ENCODE peak calls at places on chromosomes 7 and 10, in five cellular contexts. X is transverse colon, E is A549, L is ovary, M is HepG2. Z is an unnamed sample. For H3K9me3, the result is how much of the 10 kb centered on the place peaks cover.

GRCh38 chr7:112481337-112481736 is 546 bp downstream of the LSMEM1 start:
- DNase-seq in E (no peak), M (no peak), L (no peak), X (no peak), Z (no peak)

GRCh38 chr10:102118867-102119266 is 1.3 kb downstream of the LDB1 start:
- DNase-seq in X (peak), M (no peak), E (no peak), L (peak), Z (no peak)

GRCh38 chr10:70212277-70212676 is 21.0 kb downstream of the PPA1 start:
- DNase-seq in E (no peak), L (no peak), M (no peak), X (no peak), Z (no peak)

GRCh38 chr7:42002654-42003053 is 234.4 kb downstream of the GLI3 start:
- DNase-seq in X (no peak), E (no peak), L (no peak), M (no peak), Z (no peak)

GRCh38 chr10:99329891-99330674 is 927 bp downstream of the CNNM1 start:
- DNase-seq in M (no peak), X (no peak), E (no peak), L (peak), Z (no peak)

GRCh38 chr10:50325449-50326188 is 74.3 kb upstream of the ASAH2 start:
- DNase-seq in X (peak), E (peak), M (no peak), L (peak), Z (peak)

GRCh38 chr10:33291053-33291592 is 43.3 kb downstream of the NRP1 start:
- DNase-seq in E (peak), L (no peak), M (peak), X (no peak), Z (no peak)

GRCh38 chr10:96470108-96470743 is 43.5 kb downstream of the TLL2 start:
- DNase-seq in L (no peak), M (peak), X (no peak), E (peak), Z (no peak)

GRCh38 chr7:11191574-11192220 is 218.0 kb downstream of the PHF14 start:
- DNase-seq in L (no peak), M (no peak), X (no peak), E (no peak), Z (no peak)

GRCh38 chr10:76581685-76582084 is 1055.9 kb downstream of the KCNMA1 start:
- DNase-seq in E (no peak), X (no peak), L (no peak), M (no peak), Z (no peak)

GRCh38 chr7:156206174-156206573 is 393.9 kb upstream of the SHH start:
- DNase-seq in M (no peak), E (no peak), X (no peak), L (no peak), Z (no peak)

GRCh38 chr10:6328708-6329423 is 126.1 kb downstream of the PFKFB3 start:
- DNase-seq in X (no peak), E (no peak), M (no peak), L (no peak), Z (no peak)

GRCh38 chr7:69311489-69311888 is 286.8 kb upstream of the AUTS2 start:
- DNase-seq in M (no peak), E (no peak), X (no peak), L (no peak), Z (no peak)
- H3K9me3 ChIP-seq in M (under half), E (under half), X (under half), L (under half), Z (under half)

DNA sequence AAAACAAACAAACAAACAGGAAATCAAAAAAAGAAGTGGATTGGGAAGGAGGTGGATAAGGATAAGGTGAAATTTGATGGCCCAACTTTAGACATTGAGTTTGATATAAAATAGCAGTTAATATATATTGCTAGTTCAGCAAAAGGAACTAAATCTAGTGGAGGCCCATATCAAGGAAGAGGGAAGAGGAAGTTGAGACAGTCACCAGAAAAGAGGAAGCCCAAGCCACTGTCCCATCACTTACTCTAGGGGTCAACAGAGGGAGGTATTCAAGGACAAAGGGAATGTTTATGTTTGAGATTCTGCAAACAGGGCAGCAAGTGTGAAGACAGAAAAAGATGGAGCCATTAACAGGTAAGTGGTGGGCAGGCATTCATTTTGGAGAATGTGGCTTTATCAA is 3.7 kb downstream of the LAMTOR4 start:
- DNase-seq in M (no peak), E (no peak), L (no peak), X (no peak), Z (no peak)
- TF ChIP-seq EP300 in M (no peak), E (no peak), L (no peak), X (no peak), Z (no peak)

GRCh38 chr10:43774234-43774769 is 125.6 kb upstream of the ZNF32 start:
- DNase-seq in E (no peak), L (no peak), M (no peak), X (no peak), Z (no peak)
- H3K27ac ChIP-seq in E (no peak), L (no peak), M (no peak), X (no peak), Z (no peak)

GRCh38 chr10:124710266-124710881 is 33.8 kb downstream of the FAM53B start:
- DNase-seq in L (no peak), X (no peak), M (no peak), E (no peak), Z (no peak)
- H3K9me3 ChIP-seq in L (under half), X (under half), M (under half), E (under half), Z (under half)

DNA sequence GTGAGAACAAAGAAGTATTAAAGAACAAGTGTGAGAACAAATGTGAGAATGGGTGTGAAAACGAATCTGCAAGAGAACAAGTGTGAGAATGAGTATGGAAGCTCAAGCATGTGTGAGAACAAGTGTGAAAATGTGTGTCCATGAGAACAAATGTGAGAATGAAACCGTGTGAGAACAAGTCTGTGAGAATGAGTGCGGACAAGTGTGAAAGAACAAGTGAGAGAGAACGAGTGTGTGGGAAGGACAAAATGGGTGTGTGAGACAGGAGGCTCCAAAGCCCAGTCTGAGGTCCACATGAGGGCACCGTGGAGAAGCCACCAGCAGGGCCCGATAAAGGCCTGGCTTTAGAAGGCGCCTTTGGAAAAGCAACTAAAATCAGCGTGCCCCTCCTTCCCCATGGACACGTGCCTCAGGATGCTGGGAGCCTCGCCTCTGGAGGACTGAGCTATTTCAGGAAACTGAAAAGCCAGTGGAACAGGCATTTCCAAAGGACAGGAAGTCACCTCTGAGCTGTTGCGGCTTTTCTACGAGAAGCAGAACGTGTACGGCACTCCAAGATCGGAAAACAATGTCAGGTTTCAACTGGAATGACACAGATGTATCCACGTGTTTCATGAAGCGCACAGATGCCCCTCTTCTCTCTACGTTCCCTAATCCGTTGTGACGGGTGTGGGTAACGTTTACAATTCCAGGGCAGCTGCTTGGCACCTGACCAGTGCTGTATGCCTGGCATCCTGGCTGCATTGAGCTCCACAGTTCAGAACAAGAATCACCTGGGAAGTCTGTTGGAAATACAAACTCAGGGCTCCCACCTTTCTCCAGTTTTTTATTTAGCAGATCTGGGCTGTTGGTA is 46.4 kb downstream of the ESYT2 start:
- DNase-seq in L (peak), X (peak), M (peak), E (peak), Z (peak)
- TF ChIP-seq EP300 in L (peak), X (no peak), M (no peak), E (no peak), Z (peak)

GRCh38 chr10:127973810-127974311 is 67.0 kb downstream of the PTPRE start:
- DNase-seq in M (no peak), E (no peak), X (no peak), L (no peak), Z (no peak)
- H3K27ac ChIP-seq in M (no peak), E (no peak), X (peak), L (no peak), Z (no peak)

Z was measured in suprapubic skin.